ENCODE peak calls at places on chromosomes 11 and 22, in four cellular contexts. M is mesendoderm, D is neuronal stem cell, N is H9. B is an unnamed sample.
A peak's percentile ranks its signal among the peaks of the same experiment; 100 is the strongest.

GRCh38 chr11:116835042-116835772 is 2.2 kb downstream of the APOA1 start:
- DNase-seq in D (no peak), M (no peak), N (peak; percentile 56), B (no peak)

GRCh38 chr11:723120-723883 is 17.3 kb downstream of the EPS8L2 start:
- DNase-seq in M (no peak), N (peak; percentile 38), D (no peak), B (peak; percentile 68)

GRCh38 chr11:1335811-1336761 is 26.7 kb upstream of the TOLLIP start:
- DNase-seq in N (peak; percentile 66), D (peak; percentile 77), M (peak; percentile 81), B (peak; percentile 71)

GRCh38 chr22:19992921-19993355 is 23.7 kb downstream of the ARVCF start:
- DNase-seq in N (no peak), M (no peak), D (no peak), B (no peak)

GRCh38 chr11:65117206-65118096 is at the start of gene ZNHIT2:
- DNase-seq in D (peak; percentile 99), N (peak; percentile 99), M (peak; percentile 99), B (peak; percentile 98)

GRCh38 chr22:45151503-45151902 is 12.2 kb upstream of the NUP50 start:
- DNase-seq in D (no peak), M (no peak), N (no peak), B (no peak)

GRCh38 chr11:76655466-76656086 is 15.0 kb downstream of the LRRC32 start:
- DNase-seq in D (no peak), M (no peak), N (peak; percentile 26), B (no peak)

GRCh38 chr11:117045196-117045595 is 53.0 kb downstream of the SIK3 start:
- DNase-seq in M (no peak), N (no peak), D (no peak), B (peak; percentile 61)

GRCh38 chr11:107538821-107539220 is 26.7 kb downstream of the ALKBH8 start:
- DNase-seq in D (no peak), N (no peak), M (no peak), B (no peak)

GRCh38 chr22:50009765-50010675 is 2.5 kb downstream of the IL17REL start:
- DNase-seq in M (no peak), D (no peak), N (peak; percentile 26), B (no peak)

GRCh38 chr11:118911880-118912741 is 13.6 kb downstream of the BCL9L start:
- DNase-seq in M (peak; percentile 99), N (peak; percentile 98), D (no peak), B (peak; percentile 93)

GRCh38 chr11:13008625-13009475 is at the start of gene RASSF10:
- DNase-seq in D (peak; percentile 80), N (peak; percentile 97), M (peak; percentile 95), B (no peak)

GRCh38 chr11:86918943-86919342 is 36.3 kb downstream of the FZD4 start:
- DNase-seq in N (no peak), D (no peak), M (no peak), B (no peak)

GRCh38 chr22:23256986-23257888 is 76.9 kb downstream of the BCR start:
- DNase-seq in M (no peak), N (no peak), D (no peak), B (no peak)

GRCh38 chr22:30234786-30235470 is 11.6 kb downstream of the LIF start:
- DNase-seq in N (no peak), D (no peak), M (peak; percentile 38), B (peak; percentile 82)
- H3K27ac ChIP-seq in N (no peak overlapping the region), D (no peak overlapping the region), M (peak overlapping the region; percentile 54), B (peak overlapping the region; percentile 91)

DNA sequence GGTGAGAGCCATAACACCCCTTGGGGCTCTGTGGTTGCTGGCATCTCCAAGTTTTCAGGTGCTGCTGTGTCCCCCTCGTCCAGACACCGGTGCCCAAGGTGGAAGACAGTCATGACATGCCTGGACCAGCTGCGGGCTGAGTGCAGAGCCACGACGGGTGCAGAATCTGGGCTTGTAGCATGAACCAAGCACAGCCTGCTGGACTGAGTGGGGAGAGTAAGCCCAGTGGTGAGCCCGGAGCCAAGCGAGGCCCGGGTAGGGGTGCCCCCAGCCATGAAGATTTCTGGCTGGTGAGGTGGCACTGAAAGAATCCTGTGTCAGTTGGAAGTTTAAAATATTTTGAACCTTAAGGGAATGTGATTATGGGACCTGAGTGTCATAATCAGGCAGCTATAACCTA is 69.7 kb downstream of the MCHR1 start:
- DNase-seq in D (no peak), N (peak; percentile 32), M (no peak), B (no peak)
- H4K8ac ChIP-seq in D (no peak overlapping the region), N (no peak overlapping the region), M (no peak overlapping the region), B (no peak overlapping the region)

GRCh38 chr11:111812211-111812610 is 46.0 kb upstream of the PPP2R1B start:
- DNase-seq in N (no peak), M (no peak), D (no peak), B (no peak)
- H3K27ac ChIP-seq in N (no peak overlapping the region), M (no peak overlapping the region), D (no peak overlapping the region), B (no peak overlapping the region)

GRCh38 chr11:60934091-60934789 is 10.0 kb downstream of the TMEM132A start:
- DNase-seq in N (no peak), D (no peak), M (no peak), B (no peak)
- H4K8ac ChIP-seq in N (no peak overlapping the region), D (no peak overlapping the region), M (no peak overlapping the region), B (no peak overlapping the region)